ENCODE peak calls at places on chromosome 7, in eight cellular contexts. Q, F, T, N, R, O, E and B are unnamed samples.

GRCh38 chr7:54664235-54665228 is 94.5 kb downstream of the SEC61G start:
- DNase-seq in N (peak; percentile 88), T (no peak), F (peak; percentile 43), Q (peak; percentile 1), O (peak; percentile 69), E (peak; percentile 86), R (peak; percentile 97), B (peak; percentile 82)

GRCh38 chr7:76505168-76506080 is 4.9 kb upstream of the UPK3B start:
- DNase-seq in F (no peak), E (peak; percentile 2), Q (no peak), O (no peak), R (peak; percentile 33), N (peak; percentile 0), T (no peak), B (no peak)

GRCh38 chr7:130838738-130839137 is 104.7 kb upstream of the KLF14 start:
- DNase-seq in O (peak; percentile 98), F (peak; percentile 94), T (peak; percentile 91), E (no peak), N (no peak), R (no peak), Q (no peak), B (peak; percentile 22)

GRCh38 chr7:99579956-99580777 is 17.9 kb upstream of the TMEM225B start:
- DNase-seq in Q (no peak), O (no peak), N (peak; percentile 88), E (peak; percentile 75), R (peak; percentile 91), F (peak; percentile 59), T (no peak), B (peak; percentile 67)

GRCh38 chr7:135386181-135386580 is 123.7 kb downstream of the CNOT4 start:
- DNase-seq in E (no peak), N (no peak), F (peak; percentile 40), R (no peak), Q (no peak), T (no peak), O (peak; percentile 6), B (no peak)

GRCh38 chr7:33076737-33077136 is 14.2 kb upstream of the NT5C3A start:
- DNase-seq in T (no peak), F (no peak), N (no peak), Q (no peak), E (no peak), O (peak; percentile 33), R (no peak), B (peak; percentile 66)

GRCh38 chr7:155951554-155952158 is 139.4 kb upstream of the SHH start:
- DNase-seq in N (no peak), Q (no peak), O (peak; percentile 96), R (no peak), E (peak; percentile 79), T (peak; percentile 96), F (peak; percentile 16), B (no peak)

GRCh38 chr7:147013820-147014219 is 897.2 kb downstream of the CNTNAP2 start:
- DNase-seq in E (no peak), O (no peak), N (no peak), T (no peak), Q (no peak), R (no peak), F (no peak), B (no peak)

GRCh38 chr7:76069238-76069638 is 21.3 kb downstream of the MDH2 start:
- DNase-seq in E (peak; percentile 77), T (peak; percentile 65), R (peak; percentile 46), F (peak; percentile 93), N (peak; percentile 44), O (peak; percentile 97), Q (no peak), B (no peak)

GRCh38 chr7:132004528-132004927 is 448.1 kb upstream of the PODXL start:
- DNase-seq in F (peak; percentile 63), E (peak; percentile 51), O (no peak), Q (no peak), T (no peak), N (no peak), R (no peak), B (no peak)

GRCh38 chr7:100825760-100826545 is 1.4 kb downstream of the EPHB4 start:
- DNase-seq in Q (no peak), T (no peak), R (peak; percentile 82), E (peak; percentile 67), F (peak; percentile 64), N (peak; percentile 69), O (peak; percentile 40), B (no peak)

GRCh38 chr7:43439631-43440401 is 143.1 kb upstream of the STK17A start:
- DNase-seq in T (peak; percentile 38), F (peak; percentile 69), O (peak; percentile 68), R (peak; percentile 76), E (peak; percentile 77), Q (peak; percentile 71), N (peak; percentile 82), B (peak; percentile 56)

GRCh38 chr7:142602183-142602582 is 147.1 kb upstream of the PRSS1 start:
- DNase-seq in T (no peak), O (no peak), N (no peak), R (no peak), F (no peak), E (no peak), Q (no peak), B (no peak)

GRCh38 chr7:131285558-131285957 is 42.1 kb upstream of the MKLN1 start:
- DNase-seq in E (no peak), F (peak; percentile 73), N (no peak), T (no peak), R (no peak), O (no peak), Q (no peak), B (no peak)

GRCh38 chr7:22934473-22935065 is 79.4 kb downstream of the HYCC1 start:
- DNase-seq in N (no peak), O (no peak), R (no peak), T (no peak), E (peak; percentile 5), Q (no peak), F (peak; percentile 61), B (no peak)

GRCh38 chr7:64978497-64979203 is 12.2 kb downstream of the ZNF117 start:
- DNase-seq in N (no peak), F (no peak), E (no peak), R (no peak), O (no peak), T (no peak), Q (no peak), B (no peak)
- H3K9me3 ChIP-seq in N (peaks cover 66% of the 10 kb centered on the region), F (peaks cover 26% of the 10 kb centered on the region), E (peaks cover 89% of the 10 kb centered on the region), R (peaks cover 82% of the 10 kb centered on the region), O (peaks cover 51% of the 10 kb centered on the region), T (peaks cover 21% of the 10 kb centered on the region), Q (peaks cover 80% of the 10 kb centered on the region), B (peaks cover 3% of the 10 kb centered on the region)

DNA sequence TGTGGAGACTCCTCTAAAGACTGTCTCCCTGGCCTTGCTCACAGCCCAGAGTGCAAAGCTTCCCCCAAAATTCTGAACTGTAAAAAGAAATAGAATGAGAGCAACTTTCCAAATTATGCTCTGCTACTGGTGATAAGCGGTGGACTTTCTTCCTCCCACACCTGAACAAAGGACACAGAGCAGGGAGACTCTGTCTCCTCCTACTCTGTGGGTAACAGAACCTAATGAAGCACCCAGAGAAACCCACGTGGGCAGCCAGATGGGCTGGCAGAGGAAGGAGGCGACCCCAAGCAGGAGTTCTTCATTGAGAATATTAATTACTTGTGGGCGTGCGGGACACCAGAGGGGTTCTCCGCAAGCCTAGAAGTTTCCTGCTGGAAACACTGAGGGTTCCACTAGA is 139.5 kb downstream of the KMT2E start:
- DNase-seq in N (no peak), T (no peak), F (no peak), O (no peak), Q (no peak), R (no peak), E (no peak), B (no peak)
- TF ChIP-seq EZH2phosphoT487 in N (no peak), T (no peak), F (no peak), O (no peak), Q (no peak), R (no peak), E (no peak), B (no peak)

GRCh38 chr7:116526897-116527296 is 2.1 kb downstream of the CAV1 start:
- DNase-seq in E (no peak), T (no peak), Q (no peak), N (no peak), R (no peak), O (no peak), F (peak; percentile 68), B (no peak)
- H2AFZ ChIP-seq in E (peak overlapping the region; percentile 81), T (no peak overlapping the region), Q (no peak overlapping the region), N (no peak overlapping the region), R (no peak overlapping the region), O (peak overlapping the region; percentile 89), F (no peak overlapping the region), B (peak overlapping the region; percentile 96)

DNA sequence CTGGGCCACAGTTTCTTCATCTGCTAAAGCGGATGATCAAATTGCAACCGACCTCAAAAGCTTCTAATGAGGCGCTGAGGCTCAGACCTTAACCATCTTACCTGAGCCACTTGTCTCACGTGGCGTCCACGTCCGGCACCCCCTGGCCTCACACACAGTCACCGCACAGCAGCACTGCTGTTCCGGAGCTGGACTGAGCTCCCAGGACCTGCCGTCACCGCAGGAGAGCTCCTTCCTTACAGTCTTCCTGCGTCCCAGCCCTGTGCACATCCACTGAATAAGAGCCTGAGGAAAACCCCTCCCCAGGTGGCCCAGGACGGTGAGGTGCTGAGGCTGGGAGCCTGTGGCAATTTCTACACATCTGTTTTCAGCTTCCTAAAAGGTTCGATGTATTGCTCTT is 35.7 kb downstream of the TNS3 start:
- DNase-seq in T (no peak), O (no peak), N (no peak), R (no peak), Q (no peak), E (no peak), F (no peak), B (no peak)
- H3K9me3 ChIP-seq in T (no peaks in the 10 kb centered on the region), O (no peaks in the 10 kb centered on the region), N (no peaks in the 10 kb centered on the region), R (no peaks in the 10 kb centered on the region), Q (no peaks in the 10 kb centered on the region), E (no peaks in the 10 kb centered on the region), F (no peaks in the 10 kb centered on the region), B (no peaks in the 10 kb centered on the region)

GRCh38 chr7:74275401-74275881 is 13.8 kb upstream of the CLIP2 start:
- DNase-seq in O (no peak), T (no peak), N (peak; percentile 46), E (no peak), Q (peak; percentile 58), R (peak; percentile 77), F (no peak), B (no peak)
- TF ChIP-seq EZH2phosphoT487 in O (no peak), T (no peak), N (no peak), E (no peak), Q (no peak), R (no peak), F (no peak), B (no peak)